ENCODE peak calls at places on chromosomes 16 and 17, in four cellular contexts. V, H, Z and K are unnamed samples.

GRCh38 chr16:30997887-30998711 is 12.3 kb downstream of the STX1B start:
- DNase-seq in V (no peak), H (no peak), Z (peak; percentile 78), K (peak; percentile 75)

GRCh38 chr17:69414408-69415274 is at the start of gene MAP2K6:
- DNase-seq in V (peak; percentile 91), Z (peak; percentile 83), H (peak; percentile 17), K (peak; percentile 72)

GRCh38 chr17:21283482-21284318 is 811 bp upstream of the MAP2K3 start:
- DNase-seq in H (no peak), V (peak; percentile 54), Z (peak; percentile 53), K (peak; percentile 38)

GRCh38 chr17:31700973-31701372 is 158.1 kb downstream of the COPRS start:
- DNase-seq in V (no peak), H (no peak), Z (no peak), K (no peak)

GRCh38 chr16:27505297-27506236 is 44.1 kb downstream of the GTF3C1 start:
- DNase-seq in Z (no peak), V (no peak), H (no peak), K (no peak)

GRCh38 chr16:52366997-52367396 is 179.9 kb downstream of the TOX3 start:
- DNase-seq in Z (no peak), V (no peak), H (no peak), K (no peak)

GRCh38 chr16:56424791-56425438 is 430 bp downstream of the AMFR start:
- DNase-seq in H (no peak), V (no peak), Z (peak; percentile 21), K (no peak)

GRCh38 chr16:31508706-31509523 is 724 bp upstream of the RUSF1 start:
- DNase-seq in V (no peak), H (no peak), Z (no peak), K (no peak)

GRCh38 chr17:67315865-67316264 is 50.5 kb downstream of the PSMD12 start:
- DNase-seq in Z (no peak), V (no peak), H (no peak), K (no peak)

GRCh38 chr17:32461853-32462617 is 17.7 kb downstream of the PSMD11 start:
- DNase-seq in Z (peak; percentile 75), H (no peak), V (peak; percentile 73), K (peak; percentile 62)

GRCh38 chr16:23013484-23013883 is 135.8 kb downstream of the USP31 start:
- DNase-seq in V (peak; percentile 6), H (no peak), Z (no peak), K (peak; percentile 6)

GRCh38 chr16:85390511-85391174 is 222.5 kb upstream of the GSE1 start:
- DNase-seq in H (no peak), Z (peak; percentile 95), V (no peak), K (peak; percentile 90)

GRCh38 chr17:49747632-49748031 is 16.3 kb downstream of the FAM117A start:
- DNase-seq in H (no peak), V (no peak), Z (no peak), K (no peak)

GRCh38 chr17:21462259-21462658 is 86.1 kb downstream of the KCNJ12 start:
- DNase-seq in V (peak; percentile 19), Z (no peak), H (no peak), K (no peak)

GRCh38 chr16:354286-354881 is 1.9 kb upstream of the AXIN1 start:
- DNase-seq in V (no peak), H (no peak), Z (no peak), K (no peak)

GRCh38 chr16:353404-354285 is 1.1 kb upstream of the AXIN1 start:
- DNase-seq in H (no peak), Z (no peak), V (no peak), K (no peak)

GRCh38 chr16:351804-352520 is 561 bp downstream of the AXIN1 start:
- DNase-seq in H (no peak), V (peak; percentile 61), Z (peak; percentile 26), K (no peak)

GRCh38 chr16:354971-355441 is 2.5 kb upstream of the AXIN1 start:
- DNase-seq in H (no peak), V (no peak), Z (no peak), K (no peak)

DNA sequence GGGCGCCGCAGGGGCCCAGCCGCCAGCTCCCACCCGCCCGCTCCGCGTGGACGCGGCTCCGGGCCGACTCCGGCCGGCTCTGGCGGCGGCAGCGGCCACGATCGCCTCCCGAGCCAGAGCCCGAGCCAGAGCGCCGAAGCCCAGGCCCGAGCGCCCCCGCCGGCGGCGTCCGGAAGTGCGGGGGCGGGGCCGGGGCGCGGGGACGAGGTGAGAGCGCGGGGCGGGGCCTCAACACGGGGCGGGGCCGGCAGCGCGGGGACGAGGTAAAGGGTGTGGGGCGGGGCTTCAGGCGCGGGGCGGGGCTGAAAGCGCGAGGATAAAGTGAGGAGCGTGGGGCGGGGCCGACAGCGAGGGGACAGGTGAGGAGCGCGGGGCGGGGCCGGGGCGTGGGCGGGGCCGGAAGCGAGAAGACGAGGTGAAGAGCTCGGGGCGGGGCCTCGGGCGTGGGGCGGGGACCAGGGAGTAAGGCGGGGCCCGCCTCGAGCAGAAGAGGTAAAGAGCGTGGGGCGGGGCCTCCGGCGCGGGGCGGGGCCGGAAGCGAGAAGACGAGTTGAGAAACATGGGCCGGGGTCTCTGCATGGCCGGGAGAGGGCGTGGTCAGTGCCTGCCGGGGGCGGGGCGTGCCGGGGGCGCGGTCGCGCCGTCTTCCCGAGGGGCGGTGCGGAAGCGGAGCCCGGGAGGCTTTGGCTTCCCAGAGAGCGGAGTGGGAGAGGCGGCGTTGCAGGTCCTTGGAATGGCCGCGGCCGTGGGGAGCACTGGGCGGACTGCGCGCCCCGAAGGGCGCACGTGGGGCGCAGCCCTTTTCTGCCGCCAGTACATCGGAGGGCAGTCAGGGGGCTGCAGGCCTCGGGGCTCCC is at the start of gene AXIN1:
- DNase-seq in Z (peak; percentile 95), H (peak; percentile 98), V (peak; percentile 100), K (peak; percentile 97)
- H3K27ac ChIP-seq in Z (no peak within 1 kb of the TSS), H (peak within 1 kb of the TSS; percentile 83), V (no peak within 1 kb of the TSS), K (peak within 1 kb of the TSS; percentile 43)

GRCh38 chr17:73519621-73520368 is 124.5 kb downstream of the SDK2 start:
- DNase-seq in Z (no peak), V (no peak), H (no peak), K (no peak)

GRCh38 chr17:73522107-73522506 is 122.1 kb downstream of the SDK2 start:
- DNase-seq in H (no peak), Z (no peak), V (no peak), K (no peak)

GRCh38 chr17:73519011-73519410 is 125.2 kb downstream of the SDK2 start:
- DNase-seq in V (no peak), Z (no peak), H (no peak), K (no peak)

GRCh38 chr17:73521376-73521775 is 122.9 kb downstream of the SDK2 start:
- DNase-seq in V (no peak), Z (no peak), H (no peak), K (no peak)

GRCh38 chr17:73520369-73520761 is 123.9 kb downstream of the SDK2 start:
- DNase-seq in H (no peak), Z (no peak), V (no peak), K (no peak)
- H3K27ac ChIP-seq in H (no peak overlapping the region), Z (no peak overlapping the region), V (no peak overlapping the region), K (no peak overlapping the region)

GRCh38 chr16:66695935-66696668 is 441 bp downstream of the CMTM4 start:
- DNase-seq in Z (no peak), V (peak; percentile 21), H (no peak), K (no peak)
- H3K27ac ChIP-seq in Z (no peak overlapping the region), V (no peak overlapping the region), H (no peak overlapping the region), K (no peak overlapping the region)

GRCh38 chr17:57773557-57773956 is 28.5 kb upstream of the CCDC182 start:
- DNase-seq in Z (no peak), H (no peak), V (no peak), K (no peak)

GRCh38 chr17:57772774-57773173 is 27.7 kb upstream of the CCDC182 start:
- DNase-seq in Z (no peak), V (no peak), H (no peak), K (no peak)

GRCh38 chr17:57781386-57782050 is 36.4 kb upstream of the CCDC182 start:
- DNase-seq in V (peak; percentile 19), Z (peak; percentile 1), H (no peak), K (no peak)

GRCh38 chr17:57774872-57775271 is 29.8 kb upstream of the CCDC182 start:
- DNase-seq in H (no peak), Z (no peak), V (no peak), K (no peak)

GRCh38 chr17:57776366-57776765 is 31.3 kb upstream of the CCDC182 start:
- DNase-seq in H (no peak), Z (no peak), V (no peak), K (no peak)
- H3K27ac ChIP-seq in H (no peak overlapping the region), Z (no peak overlapping the region), V (no peak overlapping the region), K (no peak overlapping the region)

DNA sequence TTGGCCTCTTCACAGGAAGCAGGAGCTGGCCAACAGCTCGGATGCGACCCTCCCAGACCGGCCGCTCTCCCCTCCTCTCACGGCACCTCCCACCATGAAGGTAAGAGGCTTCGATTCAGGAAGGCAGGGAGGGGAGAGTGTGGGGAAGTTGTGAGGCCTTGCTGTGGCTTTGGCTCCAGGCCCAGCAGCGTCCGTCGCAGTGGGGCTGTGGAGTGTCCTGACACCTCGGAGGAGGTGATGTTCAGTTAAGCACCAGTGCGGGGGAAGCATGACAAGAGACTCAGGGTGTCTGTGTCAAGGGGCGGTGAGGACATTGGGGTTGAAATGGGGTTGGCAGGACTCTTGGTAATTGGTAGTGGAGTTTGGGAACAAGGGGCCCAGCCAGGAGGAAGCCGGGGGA is 109.0 kb downstream of the RAP1GAP2 start:
- DNase-seq in Z (no peak), H (no peak), V (no peak), K (no peak)
- H3K27ac ChIP-seq in Z (no peak overlapping the region), H (no peak overlapping the region), V (no peak overlapping the region), K (no peak overlapping the region)

DNA sequence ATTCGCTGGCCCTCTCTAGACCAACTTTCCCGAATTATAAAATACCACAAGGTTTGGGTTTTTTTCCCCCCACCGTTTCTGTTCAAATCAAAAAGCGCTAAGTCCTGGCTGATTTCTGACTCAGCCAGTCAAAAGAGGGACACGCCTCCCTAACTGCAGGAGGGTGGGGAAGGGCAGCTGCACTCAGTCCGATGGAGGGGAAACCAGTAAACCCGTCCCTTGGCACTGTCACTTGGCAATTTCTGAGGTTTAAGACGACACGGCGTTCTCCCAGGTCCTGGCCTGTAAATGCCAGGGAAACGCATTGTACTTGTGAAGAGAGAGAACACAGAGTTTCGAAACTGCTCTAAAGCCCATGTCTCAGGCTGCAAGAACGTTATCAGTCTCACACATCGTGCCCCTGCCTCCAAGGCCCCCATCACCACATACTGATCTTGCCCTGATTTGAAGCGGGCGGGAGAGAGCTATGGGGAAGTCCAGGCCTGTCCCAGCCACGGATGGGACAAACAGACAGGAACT is 57.9 kb downstream of the ZFHX3 start:
- DNase-seq in Z (peak; percentile 36), V (peak; percentile 45), H (peak; percentile 74), K (peak; percentile 59)
- H3K27ac ChIP-seq in Z (peak overlapping the region; percentile 78), V (no peak overlapping the region), H (peak overlapping the region; percentile 92), K (peak overlapping the region; percentile 90)

GRCh38 chr17:62601438-62601837 is 26.0 kb upstream of the MRC2 start:
- DNase-seq in Z (no peak), V (no peak), H (no peak), K (no peak)
- H3K27ac ChIP-seq in Z (no peak overlapping the region), V (peak overlapping the region; percentile 38), H (no peak overlapping the region), K (no peak overlapping the region)